ENCODE peak calls at places on chromosomes 7 and 10, in six cellular contexts. One of them, this sample, is unnamed. For H3K4me1, the result is how much of the 10 kb centered on the place peaks cover.

GRCh38 chr7:141788296-141788695 is 1.7 kb upstream of the TAS2R5 start:
- DNase-seq in upper lobe of right lung: no peak
- DNase-seq in SJSA1: no peak
- DNase-seq in HCT116: no peak
- DNase-seq in tibial nerve: no peak
- DNase-seq in heart left ventricle: no peak
- DNase-seq in this sample: no peak

GRCh38 chr7:116386674-116387073 is 112.9 kb upstream of the CAV2 start:
- DNase-seq in upper lobe of right lung: no peak
- DNase-seq in SJSA1: no peak
- DNase-seq in HCT116: no peak
- DNase-seq in tibial nerve: no peak
- DNase-seq in heart left ventricle: no peak
- DNase-seq in this sample: no peak

GRCh38 chr10:126118476-126118875 is 222.1 kb downstream of the FANK1 start:
- DNase-seq in upper lobe of right lung: no peak
- DNase-seq in SJSA1: no peak
- DNase-seq in HCT116: no peak
- DNase-seq in tibial nerve: no peak
- DNase-seq in heart left ventricle: no peak
- DNase-seq in this sample: no peak

GRCh38 chr7:88260700-88261099 is 40.9 kb upstream of the SRI start:
- DNase-seq in upper lobe of right lung: no peak
- DNase-seq in SJSA1: no peak
- DNase-seq in HCT116: no peak
- DNase-seq in tibial nerve: no peak
- DNase-seq in heart left ventricle: no peak
- DNase-seq in this sample: no peak

GRCh38 chr7:79185605-79186004 is 267.9 kb downstream of the MAGI2 start:
- DNase-seq in upper lobe of right lung: no peak
- DNase-seq in SJSA1: no peak
- DNase-seq in HCT116: no peak
- DNase-seq in tibial nerve: no peak
- DNase-seq in heart left ventricle: no peak
- DNase-seq in this sample: no peak

GRCh38 chr10:103979530-103979929 is 12.6 kb downstream of the SLK start:
- DNase-seq in upper lobe of right lung: no peak
- DNase-seq in SJSA1: no peak
- DNase-seq in HCT116: no peak
- DNase-seq in tibial nerve: no peak
- DNase-seq in heart left ventricle: no peak
- DNase-seq in this sample: no peak

GRCh38 chr7:76316984-76317781 is 14.7 kb downstream of the HSPB1 start:
- DNase-seq in upper lobe of right lung: no peak
- DNase-seq in SJSA1: no peak
- DNase-seq in HCT116: no peak
- DNase-seq in tibial nerve: no peak
- DNase-seq in heart left ventricle: peak
- DNase-seq in this sample: no peak

GRCh38 chr10:107232013-107232412 is 67.5 kb upstream of the SORCS1 start:
- DNase-seq in upper lobe of right lung: no peak
- DNase-seq in SJSA1: no peak
- DNase-seq in HCT116: no peak
- DNase-seq in tibial nerve: no peak
- DNase-seq in heart left ventricle: no peak
- DNase-seq in this sample: no peak

GRCh38 chr10:90424730-90425129 is 433.1 kb downstream of the HTR7 start:
- DNase-seq in upper lobe of right lung: no peak
- DNase-seq in SJSA1: no peak
- DNase-seq in HCT116: no peak
- DNase-seq in tibial nerve: no peak
- DNase-seq in heart left ventricle: no peak
- DNase-seq in this sample: no peak

GRCh38 chr10:93437946-93438795 is 44.0 kb downstream of the MYOF start:
- DNase-seq in upper lobe of right lung: no peak
- DNase-seq in SJSA1: peak
- DNase-seq in HCT116: no peak
- DNase-seq in tibial nerve: no peak
- DNase-seq in heart left ventricle: no peak
- DNase-seq in this sample: no peak

GRCh38 chr10:132466520-132467463 is 69.8 kb downstream of the PWWP2B start:
- DNase-seq in upper lobe of right lung: no peak
- DNase-seq in SJSA1: no peak
- DNase-seq in HCT116: no peak
- DNase-seq in tibial nerve: no peak
- DNase-seq in heart left ventricle: no peak
- DNase-seq in this sample: no peak

GRCh38 chr7:24865994-24866615 is 108.8 kb upstream of the GSDME start:
- DNase-seq in upper lobe of right lung: no peak
- DNase-seq in SJSA1: no peak
- DNase-seq in HCT116: no peak
- DNase-seq in tibial nerve: no peak
- DNase-seq in heart left ventricle: no peak
- DNase-seq in this sample: no peak

GRCh38 chr10:132443605-132443997 is 46.6 kb downstream of the PWWP2B start:
- DNase-seq in upper lobe of right lung: peak
- DNase-seq in SJSA1: peak
- DNase-seq in HCT116: no peak
- DNase-seq in tibial nerve: no peak
- DNase-seq in heart left ventricle: no peak
- DNase-seq in this sample: no peak

GRCh38 chr10:58475322-58476277 is 37.1 kb upstream of the BICC1 start:
- DNase-seq in upper lobe of right lung: no peak
- DNase-seq in SJSA1: peak
- DNase-seq in HCT116: no peak
- DNase-seq in tibial nerve: no peak
- DNase-seq in heart left ventricle: no peak
- DNase-seq in this sample: no peak

GRCh38 chr10:77906863-77907861 is 19.4 kb downstream of the DLG5 start:
- DNase-seq in upper lobe of right lung: no peak
- DNase-seq in SJSA1: peak
- DNase-seq in HCT116: no peak
- DNase-seq in tibial nerve: no peak
- DNase-seq in heart left ventricle: no peak
- DNase-seq in this sample: no peak

GRCh38 chr10:659710-660141 is 29.7 kb downstream of the DIP2C start:
- DNase-seq in upper lobe of right lung: no peak
- DNase-seq in SJSA1: no peak
- DNase-seq in HCT116: no peak
- DNase-seq in tibial nerve: no peak
- DNase-seq in heart left ventricle: no peak
- DNase-seq in this sample: no peak

GRCh38 chr10:105973252-105973877 is 1191.1 kb downstream of the SORCS1 start:
- DNase-seq in upper lobe of right lung: no peak
- DNase-seq in SJSA1: no peak
- DNase-seq in HCT116: no peak
- DNase-seq in tibial nerve: no peak
- DNase-seq in heart left ventricle: no peak
- DNase-seq in this sample: no peak

GRCh38 chr7:39560398-39560797 is 5.8 kb upstream of the YAE1 start:
- DNase-seq in upper lobe of right lung: no peak
- DNase-seq in SJSA1: no peak
- DNase-seq in HCT116: no peak
- DNase-seq in tibial nerve: no peak
- DNase-seq in heart left ventricle: no peak
- DNase-seq in this sample: no peak

GRCh38 chr10:34286136-34286739 is 528.9 kb downstream of the PARD3 start:
- DNase-seq in upper lobe of right lung: no peak
- DNase-seq in SJSA1: peak
- DNase-seq in HCT116: peak
- DNase-seq in tibial nerve: no peak
- DNase-seq in heart left ventricle: no peak
- DNase-seq in this sample: no peak

GRCh38 chr7:154928136-154929005 is 74.6 kb downstream of the PAXIP1 start:
- DNase-seq in upper lobe of right lung: no peak
- DNase-seq in SJSA1: no peak
- DNase-seq in HCT116: peak
- DNase-seq in tibial nerve: peak
- DNase-seq in heart left ventricle: no peak
- DNase-seq in this sample: peak

GRCh38 chr10:44926771-44927751 is 15.9 kb downstream of the TMEM72 start:
- DNase-seq in upper lobe of right lung: no peak
- DNase-seq in SJSA1: no peak
- DNase-seq in HCT116: no peak
- DNase-seq in tibial nerve: peak
- DNase-seq in heart left ventricle: no peak
- DNase-seq in this sample: no peak

GRCh38 chr10:71234017-71234894 is 21.9 kb downstream of the UNC5B start:
- DNase-seq in upper lobe of right lung: peak
- DNase-seq in SJSA1: no peak
- DNase-seq in HCT116: no peak
- DNase-seq in tibial nerve: no peak
- DNase-seq in heart left ventricle: no peak
- DNase-seq in this sample: no peak
- H3K27ac ChIP-seq in upper lobe of right lung: peak
- H3K27ac ChIP-seq in SJSA1: no peak
- H3K27ac ChIP-seq in HCT116: no peak
- H3K27ac ChIP-seq in tibial nerve: no peak
- H3K27ac ChIP-seq in heart left ventricle: peak
- H3K27ac ChIP-seq in this sample: peak

GRCh38 chr7:1535100-1535458 is 4.6 kb downstream of the MAFK start:
- DNase-seq in upper lobe of right lung: no peak
- DNase-seq in SJSA1: no peak
- DNase-seq in HCT116: no peak
- DNase-seq in tibial nerve: no peak
- DNase-seq in heart left ventricle: no peak
- DNase-seq in this sample: no peak
- H3K4me1 ChIP-seq in upper lobe of right lung: under half
- H3K4me1 ChIP-seq in SJSA1: half or more
- H3K4me1 ChIP-seq in HCT116: half or more
- H3K4me1 ChIP-seq in tibial nerve: under half
- H3K4me1 ChIP-seq in heart left ventricle: half or more
- H3K4me1 ChIP-seq in this sample: half or more

DNA sequence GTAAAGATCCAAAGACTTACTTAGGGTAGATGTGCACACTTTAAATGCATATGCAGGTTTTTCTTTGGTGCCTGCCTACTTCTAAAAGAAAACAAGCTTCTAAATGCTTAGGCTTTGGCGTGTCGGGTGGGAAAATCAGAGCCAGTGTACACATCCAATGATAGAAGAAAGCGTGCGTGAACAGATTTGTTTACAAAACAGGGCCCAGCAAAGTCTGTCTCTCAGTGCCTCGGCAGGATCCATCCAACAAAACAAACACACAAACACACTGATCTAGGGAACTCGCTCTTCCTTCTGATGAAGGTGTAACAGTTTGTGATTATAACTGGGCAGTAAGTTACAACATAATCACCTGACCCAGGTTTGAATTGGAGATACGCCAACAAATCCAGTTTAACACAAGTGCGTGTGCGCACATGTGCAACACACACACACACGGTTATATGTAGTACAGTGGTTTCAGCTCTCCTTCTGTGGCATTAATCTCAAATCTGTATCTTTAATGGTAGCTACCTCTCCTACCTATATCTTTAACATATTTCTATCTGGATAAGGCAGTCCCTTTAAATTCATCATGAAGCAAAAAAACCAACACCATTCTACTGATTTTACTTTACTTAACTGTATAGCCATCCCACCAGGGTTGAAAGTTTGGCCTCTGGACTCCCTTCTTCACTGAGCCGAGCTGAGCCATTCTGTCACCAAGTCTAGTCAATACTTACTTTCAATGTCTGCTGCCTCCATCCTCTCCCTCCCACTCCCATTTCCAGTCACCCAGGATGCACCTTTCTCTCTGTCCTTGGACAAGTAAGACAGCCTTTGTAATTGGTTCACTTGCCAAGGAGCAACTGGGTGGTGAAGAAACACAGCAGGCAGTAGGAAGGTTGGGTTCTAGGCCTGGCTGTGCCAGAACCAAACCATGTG is 184.4 kb upstream of the KLF14 start:
- DNase-seq in upper lobe of right lung: no peak
- DNase-seq in SJSA1: no peak
- DNase-seq in HCT116: no peak
- DNase-seq in tibial nerve: no peak
- DNase-seq in heart left ventricle: no peak
- DNase-seq in this sample: no peak
- H3K27ac ChIP-seq in upper lobe of right lung: no peak
- H3K27ac ChIP-seq in SJSA1: peak
- H3K27ac ChIP-seq in HCT116: peak
- H3K27ac ChIP-seq in tibial nerve: peak
- H3K27ac ChIP-seq in heart left ventricle: peak
- H3K27ac ChIP-seq in this sample: peak

GRCh38 chr7:109745677-109746410 is 1176.2 kb downstream of the DNAJB9 start:
- DNase-seq in upper lobe of right lung: no peak
- DNase-seq in SJSA1: no peak
- DNase-seq in HCT116: no peak
- DNase-seq in tibial nerve: no peak
- DNase-seq in heart left ventricle: no peak
- DNase-seq in this sample: no peak

GRCh38 chr7:109752068-109752467 is 1182.4 kb downstream of the DNAJB9 start:
- DNase-seq in upper lobe of right lung: no peak
- DNase-seq in SJSA1: no peak
- DNase-seq in HCT116: no peak
- DNase-seq in tibial nerve: no peak
- DNase-seq in heart left ventricle: no peak
- DNase-seq in this sample: no peak

DNA sequence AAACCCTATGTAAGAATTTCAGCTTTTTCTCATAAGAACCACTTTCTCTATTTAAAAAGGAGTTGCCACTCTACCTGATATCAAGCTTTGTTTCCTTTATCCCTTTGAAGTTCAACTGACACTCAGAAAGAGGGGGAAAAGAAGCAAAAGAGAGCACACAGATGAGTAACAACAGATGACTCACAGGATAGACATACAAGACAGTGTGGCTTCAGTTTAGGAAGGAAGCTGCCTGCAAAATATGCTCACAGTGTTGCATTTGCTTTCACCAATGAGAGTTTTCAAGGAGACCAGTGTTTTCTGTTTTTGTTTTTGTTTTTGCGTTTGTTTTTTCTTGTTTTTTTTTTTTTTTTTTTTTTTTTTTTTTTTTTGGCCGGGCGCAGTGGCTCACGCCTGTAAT is 1181.6 kb downstream of the DNAJB9 start:
- DNase-seq in upper lobe of right lung: no peak
- DNase-seq in SJSA1: no peak
- DNase-seq in HCT116: peak
- DNase-seq in tibial nerve: no peak
- DNase-seq in heart left ventricle: no peak
- DNase-seq in this sample: no peak
- H3K4me1 ChIP-seq in upper lobe of right lung: under half
- H3K4me1 ChIP-seq in SJSA1: under half
- H3K4me1 ChIP-seq in HCT116: under half
- H3K4me1 ChIP-seq in tibial nerve: under half
- H3K4me1 ChIP-seq in heart left ventricle: under half
- H3K4me1 ChIP-seq in this sample: under half